ENCODE peak calls at places on chromosomes 12 and 14, in five cellular contexts. M is hepatocyte, V is PC-9, C is PC-3, D is HCT116. P is an unnamed sample.

GRCh38 chr14:75306917-75307699 is 28.5 kb downstream of the FOS start:
- DNase-seq in M (peak; percentile 50), D (peak; percentile 26), C (peak; percentile 57), V (peak; percentile 67), P (peak; percentile 86)

GRCh38 chr12:57296291-57296690 is 45.3 kb upstream of the STAC3 start:
- DNase-seq in M (no peak), V (no peak), C (no peak), D (no peak), P (no peak)

GRCh38 chr14:39451811-39452210 is 19.6 kb upstream of the FBXO33 start:
- DNase-seq in C (no peak), V (no peak), M (no peak), D (no peak), P (no peak)

GRCh38 chr12:102673606-102674005 is 193.2 kb upstream of the IGF1 start:
- DNase-seq in M (no peak), D (no peak), V (no peak), C (no peak), P (no peak)

GRCh38 chr14:89493877-89494634 is 77.0 kb upstream of the FOXN3 start:
- DNase-seq in D (no peak), C (no peak), V (no peak), M (no peak), P (peak; percentile 97)

GRCh38 chr12:62581288-62582064 is 114.8 kb downstream of the MON2 start:
- DNase-seq in V (no peak), D (peak; percentile 38), M (peak; percentile 50), C (peak; percentile 65), P (peak; percentile 72)

GRCh38 chr12:1197264-1198018 is 206.4 kb downstream of the ERC1 start:
- DNase-seq in V (peak; percentile 15), M (no peak), C (peak; percentile 49), D (no peak), P (no peak)

GRCh38 chr12:55972045-55972843 is 1.6 kb upstream of the RAB5B start:
- DNase-seq in C (peak; percentile 74), D (no peak), M (peak; percentile 50), V (peak; percentile 83), P (no peak)

GRCh38 chr12:10213168-10214130 is 772 bp downstream of the GABARAPL1 start:
- DNase-seq in M (peak; percentile 80), D (peak; percentile 48), V (peak; percentile 53), C (peak; percentile 44), P (no peak)

GRCh38 chr12:84974177-84974815 is 61.7 kb upstream of the SLC6A15 start:
- DNase-seq in V (no peak), D (no peak), M (no peak), C (no peak), P (no peak)

GRCh38 chr12:113144771-113145170 is 4.8 kb upstream of the CFAP73 start:
- DNase-seq in D (no peak), V (no peak), C (no peak), M (no peak), P (no peak)

GRCh38 chr12:122356192-122356635 is 66.3 kb downstream of the CLIP1 start:
- DNase-seq in M (peak; percentile 57), C (peak; percentile 79), V (peak; percentile 24), D (peak; percentile 34), P (peak; percentile 88)

GRCh38 chr14:92108345-92109254 is 2.2 kb upstream of the ATXN3 start:
- DNase-seq in M (no peak), V (no peak), D (no peak), C (no peak), P (peak; percentile 96)

GRCh38 chr14:68630081-68630571 is 162.7 kb downstream of the ZFP36L1 start:
- DNase-seq in M (no peak), D (no peak), C (no peak), V (no peak), P (no peak)

GRCh38 chr12:77947326-77947725 is 116.6 kb downstream of the NAV3 start:
- DNase-seq in V (no peak), M (peak; percentile 8), D (no peak), C (peak; percentile 77), P (no peak)

GRCh38 chr12:5776091-5776490 is 169.0 kb downstream of the ANO2 start:
- DNase-seq in C (no peak), V (no peak), M (no peak), D (no peak), P (no peak)

GRCh38 chr14:61331992-61332657 is 10.7 kb downstream of the PRKCH start:
- DNase-seq in M (no peak), D (no peak), V (no peak), C (peak; percentile 23), P (no peak)

GRCh38 chr14:33357225-33358010 is 418.7 kb downstream of the NPAS3 start:
- DNase-seq in C (no peak), M (peak; percentile 11), V (no peak), D (no peak), P (no peak)

GRCh38 chr12:5428332-5429221 is 3.3 kb upstream of the NTF3 start:
- DNase-seq in C (peak; percentile 6), V (no peak), D (no peak), M (peak; percentile 70), P (peak; percentile 62)

GRCh38 chr14:59346796-59347510 is 118.2 kb downstream of the GPR135 start:
- DNase-seq in M (no peak), V (no peak), D (no peak), C (no peak), P (no peak)

GRCh38 chr12:25352078-25352918 is 101.6 kb upstream of the KRAS start:
- DNase-seq in M (no peak), C (no peak), V (no peak), D (no peak), P (no peak)

GRCh38 chr12:32727237-32727636 is 28.5 kb downstream of the YARS2 start:
- DNase-seq in C (no peak), D (no peak), M (no peak), V (no peak), P (no peak)

GRCh38 chr12:6218526-6218925 is 18.3 kb downstream of the CD9 start:
- DNase-seq in C (peak; percentile 40), V (peak; percentile 52), D (no peak), M (no peak), P (no peak)

GRCh38 chr12:4974217-4974616 is 64.5 kb downstream of the KCNA1 start:
- DNase-seq in V (no peak), C (no peak), M (no peak), D (no peak), P (no peak)

GRCh38 chr12:97984456-97984855 is 521.9 kb downstream of the RMST start:
- DNase-seq in D (no peak), C (no peak), M (no peak), V (no peak), P (no peak)

GRCh38 chr12:19960527-19960926 is 407.8 kb upstream of the PDE3A start:
- DNase-seq in D (no peak), M (no peak), V (no peak), C (no peak), P (no peak)

GRCh38 chr12:100574262-100575074 is 984 bp downstream of the GAS2L3 start:
- DNase-seq in M (peak; percentile 24), D (no peak), C (peak; percentile 35), V (no peak), P (no peak)

GRCh38 chr12:111406474-111407370 is 999 bp downstream of the SH2B3 start:
- DNase-seq in D (no peak), C (no peak), M (no peak), V (no peak), P (peak; percentile 71)

GRCh38 chr12:401235-402126 is at the start of gene CCDC77:
- DNase-seq in C (peak; percentile 95), V (peak; percentile 95), D (peak; percentile 83), M (peak; percentile 95), P (peak; percentile 98)

GRCh38 chr14:94058674-94059138 is 22.3 kb downstream of the DDX24 start:
- DNase-seq in M (peak; percentile 43), V (no peak), D (no peak), C (no peak), P (no peak)

GRCh38 chr12:96858162-96858561 is 48.9 kb upstream of the NEDD1 start:
- DNase-seq in D (no peak), C (no peak), V (no peak), M (no peak), P (no peak)

GRCh38 chr14:104758981-104759975 is 6.3 kb downstream of the SIVA1 start:
- DNase-seq in C (no peak), D (no peak), M (no peak), V (no peak), P (no peak)

GRCh38 chr14:59371762-59372161 is 93.4 kb downstream of the GPR135 start:
- DNase-seq in C (no peak), V (no peak), D (no peak), M (no peak), P (no peak)

GRCh38 chr14:68333265-68333664 is 459.6 kb downstream of the ZFP36L1 start:
- DNase-seq in D (no peak), V (no peak), C (no peak), M (no peak), P (no peak)

GRCh38 chr12:49983892-49984291 is 11.1 kb downstream of the AQP6 start:
- DNase-seq in M (peak; percentile 78), D (no peak), C (peak; percentile 58), V (no peak), P (no peak)

GRCh38 chr14:81855007-81855406 is 321.4 kb upstream of the SEL1L start:
- DNase-seq in D (no peak), V (no peak), C (no peak), M (no peak), P (no peak)

GRCh38 chr14:81859071-81859470 is 325.4 kb upstream of the SEL1L start:
- DNase-seq in D (no peak), V (no peak), M (no peak), C (no peak), P (no peak)
- H3K9me3 ChIP-seq in D (no peaks in the 10 kb centered on the region), V (peaks cover 2% of the 10 kb centered on the region), M (no peaks in the 10 kb centered on the region), C (peaks cover 5% of the 10 kb centered on the region), P (peaks cover 32% of the 10 kb centered on the region)

GRCh38 chr14:98458702-98459101 is 813.3 kb downstream of the BCL11B start:
- DNase-seq in M (no peak), D (no peak), C (no peak), V (no peak), P (no peak)
- H3K9me2 ChIP-seq in M (no peaks in the 10 kb centered on the region), D (no peaks in the 10 kb centered on the region), C (no peaks in the 10 kb centered on the region), V (no peaks in the 10 kb centered on the region), P (no peaks in the 10 kb centered on the region)

GRCh38 chr14:79144891-79145290 is 974.7 kb downstream of the NRXN3 start:
- DNase-seq in V (no peak), M (no peak), D (no peak), C (no peak), P (no peak)
- H3K9me3 ChIP-seq in V (no peaks in the 10 kb centered on the region), M (no peaks in the 10 kb centered on the region), D (peaks cover 3% of the 10 kb centered on the region), C (no peaks in the 10 kb centered on the region), P (no peaks in the 10 kb centered on the region)

DNA sequence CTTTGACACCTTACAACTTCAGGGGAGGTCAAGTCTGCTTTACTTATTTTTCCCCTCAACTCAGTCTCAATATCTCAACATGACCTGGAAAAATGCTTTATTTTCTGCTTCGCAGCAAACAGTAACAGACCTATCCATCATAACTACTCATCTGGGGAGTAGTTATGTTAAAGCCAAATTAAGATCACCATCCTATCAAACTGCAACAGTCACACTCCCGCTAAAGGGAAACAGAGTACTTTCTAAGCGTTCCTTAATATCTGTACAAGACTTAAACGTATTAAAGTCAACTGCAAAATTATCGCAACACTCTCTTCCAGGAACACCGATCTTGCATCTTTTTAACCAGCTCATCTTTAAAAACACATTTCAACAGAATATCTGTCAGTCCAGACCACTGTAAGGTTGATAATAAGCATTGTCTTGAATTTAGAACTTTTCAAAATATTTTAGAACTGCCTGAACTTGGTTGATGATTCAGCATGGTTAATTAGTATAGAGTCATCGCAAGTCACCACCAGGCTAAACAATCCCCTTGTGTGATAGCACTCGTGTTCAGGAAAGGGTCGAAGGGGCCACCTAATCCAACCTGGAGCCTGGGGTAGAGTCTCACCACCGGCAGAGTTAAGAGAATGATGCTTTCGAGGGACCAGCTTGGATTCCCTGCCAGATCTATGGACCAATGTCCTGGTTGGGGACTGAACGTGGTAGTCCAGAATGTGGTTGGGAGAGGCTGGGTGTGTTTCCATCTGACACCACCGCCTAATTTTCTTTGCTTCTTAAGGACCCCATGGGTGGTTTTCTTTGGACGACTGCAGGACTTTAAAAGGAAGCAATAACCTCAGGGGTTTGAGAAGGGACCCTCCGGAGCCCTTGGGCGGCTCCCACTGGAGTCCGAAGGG is 955 bp downstream of the SPTLC2 start:
- DNase-seq in D (no peak), V (peak; percentile 33), M (peak; percentile 12), C (peak; percentile 57), P (peak; percentile 78)
- H3K9me2 ChIP-seq in D (no peaks in the 10 kb centered on the region), V (no peaks in the 10 kb centered on the region), M (no peaks in the 10 kb centered on the region), C (no peaks in the 10 kb centered on the region), P (no peaks in the 10 kb centered on the region)